ENCODE peak calls at places on chromosomes 5 and 9, in eight cellular contexts. One of them, this sample, is unnamed.
A peak's percentile ranks its signal among the peaks of the same experiment; 100 is the strongest.

GRCh38 chr9:71783120-71783523 is 14.8 kb upstream of the CEMIP2 start:
- DNase-seq in posterior cingulate gyrus: no peak
- DNase-seq in CD4-positive, alpha-beta T cell: peak; percentile 93
- DNase-seq in astrocyte of the spinal cord: no peak
- DNase-seq in LoVo: no peak
- DNase-seq in A549: no peak
- DNase-seq in nephron progenitor cell: no peak
- DNase-seq in activated CD8-positive, alpha-beta memory T cell treated with anti-CD3 and anti-CD28 coated beads for 4 hours: peak; percentile 73
- DNase-seq in this sample: peak; percentile 33

GRCh38 chr5:11958321-11958720 is 54.1 kb upstream of the CTNND2 start:
- DNase-seq in posterior cingulate gyrus: no peak
- DNase-seq in CD4-positive, alpha-beta T cell: no peak
- DNase-seq in astrocyte of the spinal cord: no peak
- DNase-seq in LoVo: no peak
- DNase-seq in A549: no peak
- DNase-seq in nephron progenitor cell: no peak
- DNase-seq in activated CD8-positive, alpha-beta memory T cell treated with anti-CD3 and anti-CD28 coated beads for 4 hours: no peak
- DNase-seq in this sample: no peak

GRCh38 chr5:15791859-15792258 is 291.9 kb downstream of the FBXL7 start:
- DNase-seq in posterior cingulate gyrus: no peak
- DNase-seq in CD4-positive, alpha-beta T cell: no peak
- DNase-seq in astrocyte of the spinal cord: peak; percentile 59
- DNase-seq in LoVo: no peak
- DNase-seq in A549: no peak
- DNase-seq in nephron progenitor cell: no peak
- DNase-seq in activated CD8-positive, alpha-beta memory T cell treated with anti-CD3 and anti-CD28 coated beads for 4 hours: no peak
- DNase-seq in this sample: no peak

GRCh38 chr5:95365302-95366095 is 25.7 kb upstream of the FAM81B start:
- DNase-seq in posterior cingulate gyrus: no peak
- DNase-seq in CD4-positive, alpha-beta T cell: no peak
- DNase-seq in astrocyte of the spinal cord: no peak
- DNase-seq in LoVo: no peak
- DNase-seq in A549: no peak
- DNase-seq in nephron progenitor cell: no peak
- DNase-seq in activated CD8-positive, alpha-beta memory T cell treated with anti-CD3 and anti-CD28 coated beads for 4 hours: no peak
- DNase-seq in this sample: no peak

GRCh38 chr5:14581891-14582796 is 552 bp downstream of the OTULINL start:
- DNase-seq in posterior cingulate gyrus: peak; percentile 34
- DNase-seq in CD4-positive, alpha-beta T cell: peak; percentile 83
- DNase-seq in astrocyte of the spinal cord: no peak
- DNase-seq in LoVo: peak; percentile 80
- DNase-seq in A549: peak; percentile 45
- DNase-seq in nephron progenitor cell: peak; percentile 53
- DNase-seq in activated CD8-positive, alpha-beta memory T cell treated with anti-CD3 and anti-CD28 coated beads for 4 hours: peak; percentile 55
- DNase-seq in this sample: peak; percentile 38

GRCh38 chr9:93480262-93480661 is 26.9 kb upstream of the FAM120AOS start:
- DNase-seq in posterior cingulate gyrus: no peak
- DNase-seq in CD4-positive, alpha-beta T cell: no peak
- DNase-seq in astrocyte of the spinal cord: no peak
- DNase-seq in LoVo: no peak
- DNase-seq in A549: no peak
- DNase-seq in nephron progenitor cell: no peak
- DNase-seq in activated CD8-positive, alpha-beta memory T cell treated with anti-CD3 and anti-CD28 coated beads for 4 hours: no peak
- DNase-seq in this sample: no peak

GRCh38 chr9:136845465-136846261 is 3.4 kb downstream of the AJM1 start:
- DNase-seq in posterior cingulate gyrus: no peak
- DNase-seq in CD4-positive, alpha-beta T cell: no peak
- DNase-seq in astrocyte of the spinal cord: no peak
- DNase-seq in LoVo: no peak
- DNase-seq in A549: no peak
- DNase-seq in nephron progenitor cell: no peak
- DNase-seq in activated CD8-positive, alpha-beta memory T cell treated with anti-CD3 and anti-CD28 coated beads for 4 hours: no peak
- DNase-seq in this sample: no peak

GRCh38 chr5:168481330-168481788 is 4.9 kb upstream of the RARS1 start:
- DNase-seq in posterior cingulate gyrus: no peak
- DNase-seq in CD4-positive, alpha-beta T cell: no peak
- DNase-seq in astrocyte of the spinal cord: no peak
- DNase-seq in LoVo: no peak
- DNase-seq in A549: no peak
- DNase-seq in nephron progenitor cell: no peak
- DNase-seq in activated CD8-positive, alpha-beta memory T cell treated with anti-CD3 and anti-CD28 coated beads for 4 hours: no peak
- DNase-seq in this sample: no peak

GRCh38 chr9:95317119-95317892 is at the start of gene FANCC:
- DNase-seq in posterior cingulate gyrus: peak; percentile 91
- DNase-seq in CD4-positive, alpha-beta T cell: peak; percentile 75
- DNase-seq in astrocyte of the spinal cord: peak; percentile 89
- DNase-seq in LoVo: peak; percentile 87
- DNase-seq in A549: peak; percentile 84
- DNase-seq in nephron progenitor cell: peak; percentile 94
- DNase-seq in activated CD8-positive, alpha-beta memory T cell treated with anti-CD3 and anti-CD28 coated beads for 4 hours: peak; percentile 75
- DNase-seq in this sample: peak; percentile 93

GRCh38 chr5:97297063-97297715 is 114.1 kb upstream of the RIOK2 start:
- DNase-seq in posterior cingulate gyrus: peak; percentile 15
- DNase-seq in CD4-positive, alpha-beta T cell: no peak
- DNase-seq in astrocyte of the spinal cord: no peak
- DNase-seq in LoVo: peak; percentile 15
- DNase-seq in A549: no peak
- DNase-seq in nephron progenitor cell: peak; percentile 38
- DNase-seq in activated CD8-positive, alpha-beta memory T cell treated with anti-CD3 and anti-CD28 coated beads for 4 hours: no peak
- DNase-seq in this sample: peak; percentile 2

GRCh38 chr5:140842798-140843733 is 2.1 kb downstream of the PCDHA8 start:
- DNase-seq in posterior cingulate gyrus: no peak
- DNase-seq in CD4-positive, alpha-beta T cell: no peak
- DNase-seq in astrocyte of the spinal cord: no peak
- DNase-seq in LoVo: no peak
- DNase-seq in A549: no peak
- DNase-seq in nephron progenitor cell: no peak
- DNase-seq in activated CD8-positive, alpha-beta memory T cell treated with anti-CD3 and anti-CD28 coated beads for 4 hours: no peak
- DNase-seq in this sample: no peak

GRCh38 chr5:140926211-140926902 is at the start of gene PCDHAC1:
- DNase-seq in posterior cingulate gyrus: peak; percentile 85
- DNase-seq in CD4-positive, alpha-beta T cell: no peak
- DNase-seq in astrocyte of the spinal cord: peak; percentile 26
- DNase-seq in LoVo: no peak
- DNase-seq in A549: peak; percentile 76
- DNase-seq in nephron progenitor cell: peak; percentile 97
- DNase-seq in activated CD8-positive, alpha-beta memory T cell treated with anti-CD3 and anti-CD28 coated beads for 4 hours: no peak
- DNase-seq in this sample: peak; percentile 78

GRCh38 chr5:10607666-10608442 is 44.0 kb downstream of the ANKRD33B start:
- DNase-seq in posterior cingulate gyrus: no peak
- DNase-seq in CD4-positive, alpha-beta T cell: no peak
- DNase-seq in astrocyte of the spinal cord: peak; percentile 63
- DNase-seq in LoVo: no peak
- DNase-seq in A549: no peak
- DNase-seq in nephron progenitor cell: no peak
- DNase-seq in activated CD8-positive, alpha-beta memory T cell treated with anti-CD3 and anti-CD28 coated beads for 4 hours: no peak
- DNase-seq in this sample: no peak

GRCh38 chr5:180718810-180719453 is 20.9 kb downstream of the OR2Y1 start:
- DNase-seq in posterior cingulate gyrus: no peak
- DNase-seq in CD4-positive, alpha-beta T cell: peak; percentile 17
- DNase-seq in astrocyte of the spinal cord: peak; percentile 29
- DNase-seq in LoVo: peak; percentile 31
- DNase-seq in A549: peak; percentile 28
- DNase-seq in nephron progenitor cell: peak; percentile 27
- DNase-seq in activated CD8-positive, alpha-beta memory T cell treated with anti-CD3 and anti-CD28 coated beads for 4 hours: peak; percentile 17
- DNase-seq in this sample: peak; percentile 6

GRCh38 chr5:175887463-175887862 is 16.1 kb downstream of the CPLX2 start:
- DNase-seq in posterior cingulate gyrus: no peak
- DNase-seq in CD4-positive, alpha-beta T cell: no peak
- DNase-seq in astrocyte of the spinal cord: peak; percentile 17
- DNase-seq in LoVo: no peak
- DNase-seq in A549: no peak
- DNase-seq in nephron progenitor cell: no peak
- DNase-seq in activated CD8-positive, alpha-beta memory T cell treated with anti-CD3 and anti-CD28 coated beads for 4 hours: no peak
- DNase-seq in this sample: no peak

GRCh38 chr5:179345429-179346321 is at the start of gene ADAMTS2:
- DNase-seq in posterior cingulate gyrus: peak; percentile 31
- DNase-seq in CD4-positive, alpha-beta T cell: no peak
- DNase-seq in astrocyte of the spinal cord: peak; percentile 14
- DNase-seq in LoVo: no peak
- DNase-seq in A549: no peak
- DNase-seq in nephron progenitor cell: peak; percentile 82
- DNase-seq in activated CD8-positive, alpha-beta memory T cell treated with anti-CD3 and anti-CD28 coated beads for 4 hours: no peak
- DNase-seq in this sample: peak; percentile 47

GRCh38 chr9:73683862-73684591 is 532.4 kb downstream of the ANXA1 start:
- DNase-seq in posterior cingulate gyrus: no peak
- DNase-seq in CD4-positive, alpha-beta T cell: no peak
- DNase-seq in astrocyte of the spinal cord: peak; percentile 71
- DNase-seq in LoVo: peak; percentile 47
- DNase-seq in A549: no peak
- DNase-seq in nephron progenitor cell: peak; percentile 3
- DNase-seq in activated CD8-positive, alpha-beta memory T cell treated with anti-CD3 and anti-CD28 coated beads for 4 hours: no peak
- DNase-seq in this sample: no peak

GRCh38 chr5:151006704-151007334 is 13.6 kb upstream of the GPX3 start:
- DNase-seq in posterior cingulate gyrus: no peak
- DNase-seq in CD4-positive, alpha-beta T cell: no peak
- DNase-seq in astrocyte of the spinal cord: no peak
- DNase-seq in LoVo: no peak
- DNase-seq in A549: no peak
- DNase-seq in nephron progenitor cell: no peak
- DNase-seq in activated CD8-positive, alpha-beta memory T cell treated with anti-CD3 and anti-CD28 coated beads for 4 hours: no peak
- DNase-seq in this sample: no peak

GRCh38 chr9:136189394-136190236 is 15.3 kb downstream of the LHX3 start:
- DNase-seq in posterior cingulate gyrus: no peak
- DNase-seq in CD4-positive, alpha-beta T cell: no peak
- DNase-seq in astrocyte of the spinal cord: no peak
- DNase-seq in LoVo: peak; percentile 33
- DNase-seq in A549: no peak
- DNase-seq in nephron progenitor cell: no peak
- DNase-seq in activated CD8-positive, alpha-beta memory T cell treated with anti-CD3 and anti-CD28 coated beads for 4 hours: no peak
- DNase-seq in this sample: no peak

GRCh38 chr5:81768960-81769452 is 18.1 kb upstream of the SSBP2 start:
- DNase-seq in posterior cingulate gyrus: no peak
- DNase-seq in CD4-positive, alpha-beta T cell: no peak
- DNase-seq in astrocyte of the spinal cord: peak; percentile 88
- DNase-seq in LoVo: peak; percentile 62
- DNase-seq in A549: peak; percentile 81
- DNase-seq in nephron progenitor cell: no peak
- DNase-seq in activated CD8-positive, alpha-beta memory T cell treated with anti-CD3 and anti-CD28 coated beads for 4 hours: no peak
- DNase-seq in this sample: no peak

GRCh38 chr9:114900937-114901802 is 29.2 kb downstream of the TNFSF8 start:
- DNase-seq in posterior cingulate gyrus: no peak
- DNase-seq in CD4-positive, alpha-beta T cell: no peak
- DNase-seq in astrocyte of the spinal cord: peak; percentile 76
- DNase-seq in LoVo: no peak
- DNase-seq in A549: no peak
- DNase-seq in nephron progenitor cell: no peak
- DNase-seq in activated CD8-positive, alpha-beta memory T cell treated with anti-CD3 and anti-CD28 coated beads for 4 hours: no peak
- DNase-seq in this sample: no peak

GRCh38 chr9:70255521-70255920 is 3.3 kb upstream of the SMC5 start:
- DNase-seq in posterior cingulate gyrus: no peak
- DNase-seq in CD4-positive, alpha-beta T cell: no peak
- DNase-seq in astrocyte of the spinal cord: peak; percentile 33
- DNase-seq in LoVo: no peak
- DNase-seq in A549: no peak
- DNase-seq in nephron progenitor cell: no peak
- DNase-seq in activated CD8-positive, alpha-beta memory T cell treated with anti-CD3 and anti-CD28 coated beads for 4 hours: no peak
- DNase-seq in this sample: no peak

GRCh38 chr5:139914218-139914807 is 118.7 kb downstream of the PSD2 start:
- DNase-seq in posterior cingulate gyrus: no peak
- DNase-seq in CD4-positive, alpha-beta T cell: no peak
- DNase-seq in astrocyte of the spinal cord: no peak
- DNase-seq in LoVo: no peak
- DNase-seq in A549: no peak
- DNase-seq in nephron progenitor cell: no peak
- DNase-seq in activated CD8-positive, alpha-beta memory T cell treated with anti-CD3 and anti-CD28 coated beads for 4 hours: no peak
- DNase-seq in this sample: no peak

GRCh38 chr9:136713555-136713949 is 1.2 kb downstream of the DIPK1B start:
- DNase-seq in posterior cingulate gyrus: no peak
- DNase-seq in CD4-positive, alpha-beta T cell: no peak
- DNase-seq in astrocyte of the spinal cord: no peak
- DNase-seq in LoVo: no peak
- DNase-seq in A549: no peak
- DNase-seq in nephron progenitor cell: no peak
- DNase-seq in activated CD8-positive, alpha-beta memory T cell treated with anti-CD3 and anti-CD28 coated beads for 4 hours: no peak
- DNase-seq in this sample: no peak

GRCh38 chr5:37823433-37824152 is 16.2 kb downstream of the GDNF start:
- DNase-seq in posterior cingulate gyrus: no peak
- DNase-seq in CD4-positive, alpha-beta T cell: no peak
- DNase-seq in astrocyte of the spinal cord: no peak
- DNase-seq in LoVo: no peak
- DNase-seq in A549: no peak
- DNase-seq in nephron progenitor cell: no peak
- DNase-seq in activated CD8-positive, alpha-beta memory T cell treated with anti-CD3 and anti-CD28 coated beads for 4 hours: no peak
- DNase-seq in this sample: no peak

GRCh38 chr5:120394259-120394658 is 69.8 kb upstream of the PRR16 start:
- DNase-seq in posterior cingulate gyrus: no peak
- DNase-seq in CD4-positive, alpha-beta T cell: no peak
- DNase-seq in astrocyte of the spinal cord: no peak
- DNase-seq in LoVo: no peak
- DNase-seq in A549: no peak
- DNase-seq in nephron progenitor cell: no peak
- DNase-seq in activated CD8-positive, alpha-beta memory T cell treated with anti-CD3 and anti-CD28 coated beads for 4 hours: no peak
- DNase-seq in this sample: no peak

GRCh38 chr9:133606722-133607053 is 2.5 kb downstream of the FAM163B start:
- DNase-seq in posterior cingulate gyrus: no peak
- DNase-seq in CD4-positive, alpha-beta T cell: no peak
- DNase-seq in astrocyte of the spinal cord: no peak
- DNase-seq in LoVo: no peak
- DNase-seq in A549: no peak
- DNase-seq in nephron progenitor cell: no peak
- DNase-seq in activated CD8-positive, alpha-beta memory T cell treated with anti-CD3 and anti-CD28 coated beads for 4 hours: no peak
- DNase-seq in this sample: no peak

GRCh38 chr9:18452276-18452675 is 21.7 kb upstream of the ADAMTSL1 start:
- DNase-seq in posterior cingulate gyrus: no peak
- DNase-seq in CD4-positive, alpha-beta T cell: no peak
- DNase-seq in astrocyte of the spinal cord: no peak
- DNase-seq in LoVo: no peak
- DNase-seq in A549: no peak
- DNase-seq in nephron progenitor cell: no peak
- DNase-seq in activated CD8-positive, alpha-beta memory T cell treated with anti-CD3 and anti-CD28 coated beads for 4 hours: no peak
- DNase-seq in this sample: no peak

GRCh38 chr5:1552469-1553255 is 28.9 kb upstream of the LPCAT1 start:
- DNase-seq in posterior cingulate gyrus: peak; percentile 93
- DNase-seq in CD4-positive, alpha-beta T cell: no peak
- DNase-seq in astrocyte of the spinal cord: no peak
- DNase-seq in LoVo: no peak
- DNase-seq in A549: no peak
- DNase-seq in nephron progenitor cell: no peak
- DNase-seq in activated CD8-positive, alpha-beta memory T cell treated with anti-CD3 and anti-CD28 coated beads for 4 hours: no peak
- DNase-seq in this sample: peak; percentile 67

GRCh38 chr9:14769235-14769580 is 46.7 kb upstream of the CER1 start:
- DNase-seq in posterior cingulate gyrus: no peak
- DNase-seq in CD4-positive, alpha-beta T cell: no peak
- DNase-seq in astrocyte of the spinal cord: peak; percentile 37
- DNase-seq in LoVo: no peak
- DNase-seq in A549: no peak
- DNase-seq in nephron progenitor cell: no peak
- DNase-seq in activated CD8-positive, alpha-beta memory T cell treated with anti-CD3 and anti-CD28 coated beads for 4 hours: no peak
- DNase-seq in this sample: peak; percentile 32

GRCh38 chr5:16935271-16936149 is 578 bp downstream of the MYO10 start:
- DNase-seq in posterior cingulate gyrus: peak; percentile 8
- DNase-seq in CD4-positive, alpha-beta T cell: no peak
- DNase-seq in astrocyte of the spinal cord: peak; percentile 67
- DNase-seq in LoVo: peak; percentile 55
- DNase-seq in A549: peak; percentile 41
- DNase-seq in nephron progenitor cell: peak; percentile 74
- DNase-seq in activated CD8-positive, alpha-beta memory T cell treated with anti-CD3 and anti-CD28 coated beads for 4 hours: no peak
- DNase-seq in this sample: no peak

GRCh38 chr5:43367909-43368648 is 44.1 kb downstream of the CCL28 start:
- DNase-seq in posterior cingulate gyrus: no peak
- DNase-seq in CD4-positive, alpha-beta T cell: no peak
- DNase-seq in astrocyte of the spinal cord: peak; percentile 3
- DNase-seq in LoVo: no peak
- DNase-seq in A549: no peak
- DNase-seq in nephron progenitor cell: no peak
- DNase-seq in activated CD8-positive, alpha-beta memory T cell treated with anti-CD3 and anti-CD28 coated beads for 4 hours: no peak
- DNase-seq in this sample: no peak

GRCh38 chr9:125262217-125262991 is 778 bp downstream of the GAPVD1 start:
- DNase-seq in posterior cingulate gyrus: no peak
- DNase-seq in CD4-positive, alpha-beta T cell: peak; percentile 6
- DNase-seq in astrocyte of the spinal cord: no peak
- DNase-seq in LoVo: no peak
- DNase-seq in A549: no peak
- DNase-seq in nephron progenitor cell: no peak
- DNase-seq in activated CD8-positive, alpha-beta memory T cell treated with anti-CD3 and anti-CD28 coated beads for 4 hours: no peak
- DNase-seq in this sample: no peak

GRCh38 chr9:122058707-122059106 is 34.4 kb downstream of the TTLL11 start:
- DNase-seq in posterior cingulate gyrus: no peak
- DNase-seq in CD4-positive, alpha-beta T cell: no peak
- DNase-seq in astrocyte of the spinal cord: no peak
- DNase-seq in LoVo: no peak
- DNase-seq in A549: no peak
- DNase-seq in nephron progenitor cell: no peak
- DNase-seq in activated CD8-positive, alpha-beta memory T cell treated with anti-CD3 and anti-CD28 coated beads for 4 hours: no peak
- DNase-seq in this sample: no peak